ENCODE peak calls at places on chromosomes 12 and 14, in seven cellular contexts. One of them, this sample, is unnamed.

GRCh38 chr12:28253175-28253641 is 63.0 kb downstream of the CCDC91 start:
- DNase-seq in body of pancreas: no peak
- DNase-seq in naive thymus-derived CD4-positive, alpha-beta T cell: peak
- DNase-seq in endodermal cell: no peak
- DNase-seq in WERI-Rb-1: no peak
- DNase-seq in sigmoid colon: no peak
- DNase-seq in mammary epithelial cell: peak
- DNase-seq in this sample: no peak

GRCh38 chr12:56206373-56207166 is 15.2 kb downstream of the RNF41 start:
- DNase-seq in body of pancreas: peak
- DNase-seq in naive thymus-derived CD4-positive, alpha-beta T cell: peak
- DNase-seq in endodermal cell: peak
- DNase-seq in WERI-Rb-1: peak
- DNase-seq in sigmoid colon: peak
- DNase-seq in mammary epithelial cell: peak
- DNase-seq in this sample: no peak

GRCh38 chr12:88111074-88111652 is 30.7 kb downstream of the CEP290 start:
- DNase-seq in body of pancreas: no peak
- DNase-seq in naive thymus-derived CD4-positive, alpha-beta T cell: peak
- DNase-seq in endodermal cell: no peak
- DNase-seq in WERI-Rb-1: no peak
- DNase-seq in sigmoid colon: no peak
- DNase-seq in mammary epithelial cell: peak
- DNase-seq in this sample: no peak

GRCh38 chr14:55045087-55045486 is 6.4 kb upstream of the MAPK1IP1L start:
- DNase-seq in body of pancreas: no peak
- DNase-seq in naive thymus-derived CD4-positive, alpha-beta T cell: no peak
- DNase-seq in endodermal cell: no peak
- DNase-seq in WERI-Rb-1: no peak
- DNase-seq in sigmoid colon: no peak
- DNase-seq in mammary epithelial cell: no peak
- DNase-seq in this sample: no peak

GRCh38 chr12:16359512-16360491 is 12.4 kb downstream of the MGST1 start:
- DNase-seq in body of pancreas: peak
- DNase-seq in naive thymus-derived CD4-positive, alpha-beta T cell: no peak
- DNase-seq in endodermal cell: peak
- DNase-seq in WERI-Rb-1: peak
- DNase-seq in sigmoid colon: peak
- DNase-seq in mammary epithelial cell: peak
- DNase-seq in this sample: no peak

GRCh38 chr12:126518596-126519200 is 1453.5 kb downstream of the AACS start:
- DNase-seq in body of pancreas: no peak
- DNase-seq in naive thymus-derived CD4-positive, alpha-beta T cell: no peak
- DNase-seq in endodermal cell: no peak
- DNase-seq in WERI-Rb-1: no peak
- DNase-seq in sigmoid colon: no peak
- DNase-seq in mammary epithelial cell: no peak
- DNase-seq in this sample: no peak

GRCh38 chr14:68451676-68452387 is 341.0 kb downstream of the ZFP36L1 start:
- DNase-seq in body of pancreas: no peak
- DNase-seq in naive thymus-derived CD4-positive, alpha-beta T cell: no peak
- DNase-seq in endodermal cell: no peak
- DNase-seq in WERI-Rb-1: no peak
- DNase-seq in sigmoid colon: peak
- DNase-seq in mammary epithelial cell: no peak
- DNase-seq in this sample: no peak

GRCh38 chr14:50038398-50039119 is 77.8 kb downstream of the VCPKMT start:
- DNase-seq in body of pancreas: no peak
- DNase-seq in naive thymus-derived CD4-positive, alpha-beta T cell: no peak
- DNase-seq in endodermal cell: peak
- DNase-seq in WERI-Rb-1: no peak
- DNase-seq in sigmoid colon: no peak
- DNase-seq in mammary epithelial cell: peak
- DNase-seq in this sample: no peak

GRCh38 chr12:10957741-10958140 is 18.7 kb upstream of the TAS2R14 start:
- DNase-seq in body of pancreas: no peak
- DNase-seq in naive thymus-derived CD4-positive, alpha-beta T cell: no peak
- DNase-seq in endodermal cell: no peak
- DNase-seq in WERI-Rb-1: no peak
- DNase-seq in sigmoid colon: no peak
- DNase-seq in mammary epithelial cell: peak
- DNase-seq in this sample: no peak

GRCh38 chr14:105336477-105337287 is 22.1 kb downstream of the PACS2 start:
- DNase-seq in body of pancreas: no peak
- DNase-seq in naive thymus-derived CD4-positive, alpha-beta T cell: no peak
- DNase-seq in endodermal cell: no peak
- DNase-seq in WERI-Rb-1: no peak
- DNase-seq in sigmoid colon: no peak
- DNase-seq in mammary epithelial cell: no peak
- DNase-seq in this sample: no peak

GRCh38 chr14:84750763-84751554 is 779.0 kb upstream of the FLRT2 start:
- DNase-seq in body of pancreas: no peak
- DNase-seq in naive thymus-derived CD4-positive, alpha-beta T cell: no peak
- DNase-seq in endodermal cell: no peak
- DNase-seq in WERI-Rb-1: no peak
- DNase-seq in sigmoid colon: no peak
- DNase-seq in mammary epithelial cell: peak
- DNase-seq in this sample: no peak

GRCh38 chr12:108080363-108080762 is 48.7 kb upstream of the WSCD2 start:
- DNase-seq in body of pancreas: no peak
- DNase-seq in naive thymus-derived CD4-positive, alpha-beta T cell: no peak
- DNase-seq in endodermal cell: peak
- DNase-seq in WERI-Rb-1: no peak
- DNase-seq in sigmoid colon: no peak
- DNase-seq in mammary epithelial cell: no peak
- DNase-seq in this sample: no peak

GRCh38 chr14:37598085-37598972 is 2.9 kb downstream of the TTC6 start:
- DNase-seq in body of pancreas: peak
- DNase-seq in naive thymus-derived CD4-positive, alpha-beta T cell: no peak
- DNase-seq in endodermal cell: peak
- DNase-seq in WERI-Rb-1: peak
- DNase-seq in sigmoid colon: no peak
- DNase-seq in mammary epithelial cell: no peak
- DNase-seq in this sample: no peak

GRCh38 chr14:104989236-104989950 is 3.8 kb downstream of the CLBA1 start:
- DNase-seq in body of pancreas: no peak
- DNase-seq in naive thymus-derived CD4-positive, alpha-beta T cell: no peak
- DNase-seq in endodermal cell: peak
- DNase-seq in WERI-Rb-1: no peak
- DNase-seq in sigmoid colon: no peak
- DNase-seq in mammary epithelial cell: no peak
- DNase-seq in this sample: no peak

GRCh38 chr12:22410497-22410896 is 76.0 kb upstream of the ST8SIA1 start:
- DNase-seq in body of pancreas: no peak
- DNase-seq in naive thymus-derived CD4-positive, alpha-beta T cell: no peak
- DNase-seq in endodermal cell: no peak
- DNase-seq in WERI-Rb-1: no peak
- DNase-seq in sigmoid colon: no peak
- DNase-seq in mammary epithelial cell: peak
- DNase-seq in this sample: no peak

GRCh38 chr12:112535017-112535416 is 116.3 kb downstream of the PTPN11 start:
- DNase-seq in body of pancreas: no peak
- DNase-seq in naive thymus-derived CD4-positive, alpha-beta T cell: no peak
- DNase-seq in endodermal cell: peak
- DNase-seq in WERI-Rb-1: no peak
- DNase-seq in sigmoid colon: no peak
- DNase-seq in mammary epithelial cell: no peak
- DNase-seq in this sample: no peak

GRCh38 chr14:60002819-60003492 is 83.0 kb downstream of the LRRC9 start:
- DNase-seq in body of pancreas: peak
- DNase-seq in naive thymus-derived CD4-positive, alpha-beta T cell: no peak
- DNase-seq in endodermal cell: no peak
- DNase-seq in WERI-Rb-1: peak
- DNase-seq in sigmoid colon: no peak
- DNase-seq in mammary epithelial cell: no peak
- DNase-seq in this sample: no peak

GRCh38 chr14:68789798-68790655 is 2.8 kb downstream of the ZFP36L1 start:
- DNase-seq in body of pancreas: peak
- DNase-seq in naive thymus-derived CD4-positive, alpha-beta T cell: no peak
- DNase-seq in endodermal cell: peak
- DNase-seq in WERI-Rb-1: no peak
- DNase-seq in sigmoid colon: peak
- DNase-seq in mammary epithelial cell: peak
- DNase-seq in this sample: no peak

GRCh38 chr14:22715186-22715812 is 51.2 kb upstream of the OXA1L start:
- DNase-seq in body of pancreas: no peak
- DNase-seq in naive thymus-derived CD4-positive, alpha-beta T cell: no peak
- DNase-seq in endodermal cell: no peak
- DNase-seq in WERI-Rb-1: no peak
- DNase-seq in sigmoid colon: no peak
- DNase-seq in mammary epithelial cell: no peak
- DNase-seq in this sample: no peak

GRCh38 chr12:91210144-91210543 is 27.5 kb upstream of the DCN start:
- DNase-seq in body of pancreas: no peak
- DNase-seq in naive thymus-derived CD4-positive, alpha-beta T cell: no peak
- DNase-seq in endodermal cell: peak
- DNase-seq in WERI-Rb-1: no peak
- DNase-seq in sigmoid colon: no peak
- DNase-seq in mammary epithelial cell: no peak
- DNase-seq in this sample: no peak

GRCh38 chr12:132572106-132572505 is 38.3 kb downstream of the LRCOL1 start:
- DNase-seq in body of pancreas: no peak
- DNase-seq in naive thymus-derived CD4-positive, alpha-beta T cell: no peak
- DNase-seq in endodermal cell: no peak
- DNase-seq in WERI-Rb-1: no peak
- DNase-seq in sigmoid colon: no peak
- DNase-seq in mammary epithelial cell: no peak
- DNase-seq in this sample: no peak

GRCh38 chr12:28457785-28458184 is 267.5 kb downstream of the CCDC91 start:
- DNase-seq in body of pancreas: no peak
- DNase-seq in naive thymus-derived CD4-positive, alpha-beta T cell: no peak
- DNase-seq in endodermal cell: no peak
- DNase-seq in WERI-Rb-1: no peak
- DNase-seq in sigmoid colon: no peak
- DNase-seq in mammary epithelial cell: no peak
- DNase-seq in this sample: no peak

GRCh38 chr14:52356025-52356424 is 41.9 kb downstream of the PTGER2 start:
- DNase-seq in body of pancreas: no peak
- DNase-seq in naive thymus-derived CD4-positive, alpha-beta T cell: no peak
- DNase-seq in endodermal cell: no peak
- DNase-seq in WERI-Rb-1: no peak
- DNase-seq in sigmoid colon: no peak
- DNase-seq in mammary epithelial cell: peak
- DNase-seq in this sample: no peak

DNA sequence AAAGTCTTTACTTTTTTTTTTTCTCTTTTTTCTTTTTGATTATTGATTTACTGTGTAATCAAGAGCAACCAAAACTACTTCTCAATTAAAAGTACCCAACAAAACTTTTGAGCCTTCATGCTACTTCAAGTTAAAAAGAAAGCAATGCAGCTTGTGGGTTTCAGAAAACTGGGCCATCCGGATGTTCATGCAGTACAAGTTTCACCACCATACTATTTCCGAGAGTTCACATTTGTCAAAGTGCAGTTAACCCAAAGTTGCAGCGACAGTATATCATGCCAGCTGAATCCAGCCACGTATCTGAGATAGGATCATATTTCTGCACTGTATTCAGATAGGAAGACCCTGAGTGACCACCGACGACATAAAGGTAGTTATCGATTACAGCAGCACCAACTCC is 33.0 kb downstream of the KLHL28 start:
- DNase-seq in body of pancreas: no peak
- DNase-seq in naive thymus-derived CD4-positive, alpha-beta T cell: no peak
- DNase-seq in endodermal cell: no peak
- DNase-seq in WERI-Rb-1: no peak
- DNase-seq in sigmoid colon: no peak
- DNase-seq in mammary epithelial cell: no peak
- DNase-seq in this sample: no peak
- H3K27ac ChIP-seq in body of pancreas: no peak
- H3K27ac ChIP-seq in naive thymus-derived CD4-positive, alpha-beta T cell: no peak
- H3K27ac ChIP-seq in endodermal cell: no peak
- H3K27ac ChIP-seq in WERI-Rb-1: no peak
- H3K27ac ChIP-seq in sigmoid colon: no peak
- H3K27ac ChIP-seq in mammary epithelial cell: no peak
- H3K27ac ChIP-seq in this sample: no peak

DNA sequence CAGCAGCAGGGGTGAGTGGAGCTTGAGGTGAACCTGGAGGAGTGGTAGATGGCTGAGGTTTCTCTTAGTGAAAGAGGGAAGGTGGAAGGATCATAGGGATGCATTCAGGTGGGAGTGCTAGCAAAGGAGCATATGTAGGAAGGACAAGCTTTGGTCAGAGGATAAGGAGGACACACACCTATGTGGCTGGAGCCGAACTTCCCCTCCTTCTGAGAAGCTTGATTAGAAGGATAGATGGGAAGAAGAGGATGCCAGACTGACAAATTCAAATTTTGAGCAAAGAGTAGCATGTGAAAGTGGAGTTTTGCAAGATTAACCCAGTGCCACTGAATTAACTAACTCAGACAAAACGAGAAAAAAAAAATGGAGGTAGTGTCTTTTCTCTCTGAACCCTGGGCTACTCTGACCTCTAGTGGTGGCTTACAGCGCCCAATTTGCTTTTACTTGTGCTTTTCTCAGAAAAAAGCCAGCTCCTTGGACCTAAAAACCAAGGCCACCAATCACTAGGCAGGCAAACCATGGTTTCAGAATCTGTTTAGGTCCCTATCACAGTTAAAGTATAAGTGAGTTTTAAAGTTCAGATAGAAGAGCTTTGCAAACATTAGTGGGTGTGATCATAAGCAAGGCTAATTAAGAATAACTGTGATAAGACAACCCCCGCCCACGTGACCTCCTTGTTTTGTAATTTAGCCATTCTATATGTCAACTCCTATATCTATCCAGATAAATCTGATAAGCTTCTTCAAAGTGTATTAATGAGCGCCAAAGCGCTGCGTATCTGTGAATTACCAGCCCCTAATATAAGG is 15.5 kb downstream of the EMP1 start:
- DNase-seq in body of pancreas: peak
- DNase-seq in naive thymus-derived CD4-positive, alpha-beta T cell: peak
- DNase-seq in endodermal cell: peak
- DNase-seq in WERI-Rb-1: peak
- DNase-seq in sigmoid colon: peak
- DNase-seq in mammary epithelial cell: no peak
- DNase-seq in this sample: no peak
- H3K27ac ChIP-seq in body of pancreas: no peak
- H3K27ac ChIP-seq in naive thymus-derived CD4-positive, alpha-beta T cell: no peak
- H3K27ac ChIP-seq in endodermal cell: no peak
- H3K27ac ChIP-seq in WERI-Rb-1: no peak
- H3K27ac ChIP-seq in sigmoid colon: no peak
- H3K27ac ChIP-seq in mammary epithelial cell: peak
- H3K27ac ChIP-seq in this sample: no peak

GRCh38 chr12:54593716-54594115 is 5.3 kb upstream of the PPP1R1A start:
- DNase-seq in body of pancreas: no peak
- DNase-seq in naive thymus-derived CD4-positive, alpha-beta T cell: no peak
- DNase-seq in endodermal cell: no peak
- DNase-seq in WERI-Rb-1: no peak
- DNase-seq in sigmoid colon: no peak
- DNase-seq in mammary epithelial cell: no peak
- DNase-seq in this sample: no peak
- H3K27ac ChIP-seq in body of pancreas: no peak
- H3K27ac ChIP-seq in naive thymus-derived CD4-positive, alpha-beta T cell: no peak
- H3K27ac ChIP-seq in endodermal cell: no peak
- H3K27ac ChIP-seq in WERI-Rb-1: no peak
- H3K27ac ChIP-seq in sigmoid colon: no peak
- H3K27ac ChIP-seq in mammary epithelial cell: no peak
- H3K27ac ChIP-seq in this sample: no peak

GRCh38 chr14:79890527-79890926 is 320.8 kb downstream of the DIO2 start:
- DNase-seq in body of pancreas: no peak
- DNase-seq in naive thymus-derived CD4-positive, alpha-beta T cell: no peak
- DNase-seq in endodermal cell: no peak
- DNase-seq in WERI-Rb-1: no peak
- DNase-seq in sigmoid colon: no peak
- DNase-seq in mammary epithelial cell: no peak
- DNase-seq in this sample: no peak
- H3K27ac ChIP-seq in body of pancreas: no peak
- H3K27ac ChIP-seq in naive thymus-derived CD4-positive, alpha-beta T cell: no peak
- H3K27ac ChIP-seq in endodermal cell: no peak
- H3K27ac ChIP-seq in WERI-Rb-1: no peak
- H3K27ac ChIP-seq in sigmoid colon: no peak
- H3K27ac ChIP-seq in mammary epithelial cell: no peak
- H3K27ac ChIP-seq in this sample: no peak

This sample was measured in dorsolateral prefrontal cortex.